ENCODE peak calls at places on chromosomes 16 and 17, in seven cellular contexts. C is HCT116, I is left lung, Y is A549, U is Peyer's patch, M is pancreas, B is thoracic aorta. D is an unnamed sample. For H3K4me1, the result is how much of the 10 kb centered on the place peaks cover.

GRCh38 chr17:66655861-66656260 is 179.1 kb upstream of the CACNG5 start:
- DNase-seq in C (no peak), I (no peak), Y (no peak), U (no peak), M (no peak), B (no peak), D (no peak)

GRCh38 chr17:48554412-48555090 is 9.6 kb upstream of the HOXB2 start:
- DNase-seq in C (no peak), I (no peak), Y (peak), U (no peak), M (no peak), B (no peak), D (peak)

GRCh38 chr16:68084504-68085258 is 489 bp upstream of the NFATC3 start:
- DNase-seq in C (no peak), I (peak), Y (peak), U (peak), M (peak), B (peak), D (peak)

GRCh38 chr17:41678907-41679739 is 9.6 kb upstream of the EIF1 start:
- DNase-seq in C (no peak), I (peak), Y (no peak), U (peak), M (no peak), B (no peak), D (no peak)

GRCh38 chr16:79656537-79657115 is 56.1 kb upstream of the MAF start:
- DNase-seq in C (no peak), I (no peak), Y (no peak), U (no peak), M (no peak), B (no peak), D (no peak)

GRCh38 chr16:86457621-86458456 is 52.5 kb upstream of the FOXF1 start:
- DNase-seq in C (no peak), I (no peak), Y (no peak), U (no peak), M (no peak), B (peak), D (no peak)

GRCh38 chr17:164536-165235 is 16.8 kb downstream of the DOC2B start:
- DNase-seq in C (no peak), I (no peak), Y (peak), U (no peak), M (no peak), B (no peak), D (peak)

GRCh38 chr17:73944366-73944765 is 259.1 kb upstream of the RPL38 start:
- DNase-seq in C (no peak), I (no peak), Y (no peak), U (no peak), M (no peak), B (no peak), D (no peak)

GRCh38 chr17:74738051-74738996 is 1.3 kb downstream of the RAB37 start:
- DNase-seq in C (no peak), I (no peak), Y (no peak), U (peak), M (no peak), B (no peak), D (no peak)

DNA sequence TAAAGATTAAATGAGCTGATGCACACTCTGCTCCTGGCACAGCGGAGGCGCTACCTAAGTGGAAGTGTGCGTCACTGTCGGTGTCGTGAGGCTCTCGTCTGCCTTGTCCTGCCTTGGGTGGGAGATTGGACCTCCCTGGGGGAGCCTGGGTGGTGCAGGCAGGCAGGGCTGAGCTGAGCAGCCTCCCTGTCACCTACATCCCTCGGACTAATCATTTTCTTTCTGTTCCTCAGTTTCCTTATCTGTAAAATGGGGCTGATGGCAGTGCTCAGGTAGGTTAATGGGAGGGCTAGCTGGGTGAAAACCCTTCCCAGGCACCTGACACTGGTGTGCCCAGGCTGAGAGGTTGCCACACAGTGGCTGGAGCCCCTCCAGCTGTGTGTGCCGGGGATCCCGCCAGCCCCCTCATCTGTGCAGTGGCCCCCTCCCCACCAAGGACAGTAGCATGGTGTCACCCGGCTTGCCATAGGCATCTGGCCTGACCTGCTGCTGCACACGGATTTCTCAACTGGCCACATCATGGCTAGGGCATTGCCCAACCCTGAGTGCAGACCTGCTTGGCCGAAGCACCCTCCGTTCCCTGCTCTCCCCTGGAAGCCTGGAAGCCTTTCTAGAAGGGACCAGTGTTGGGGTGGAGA is 4.3 kb downstream of the ADCY7 start:
- DNase-seq in C (no peak), I (peak), Y (no peak), U (peak), M (no peak), B (no peak), D (peak)
- H3K27ac ChIP-seq in C (no peak), I (no peak), Y (no peak), U (no peak), M (no peak), B (no peak), D (no peak)

GRCh38 chr17:64728041-64728695 is 66.1 kb upstream of the SMURF2 start:
- DNase-seq in C (no peak), I (no peak), Y (no peak), U (no peak), M (no peak), B (no peak), D (no peak)
- H3K4me1 ChIP-seq in C (half or more), I (under half), Y (under half), U (under half), M (under half), B (under half), D (under half)

DNA sequence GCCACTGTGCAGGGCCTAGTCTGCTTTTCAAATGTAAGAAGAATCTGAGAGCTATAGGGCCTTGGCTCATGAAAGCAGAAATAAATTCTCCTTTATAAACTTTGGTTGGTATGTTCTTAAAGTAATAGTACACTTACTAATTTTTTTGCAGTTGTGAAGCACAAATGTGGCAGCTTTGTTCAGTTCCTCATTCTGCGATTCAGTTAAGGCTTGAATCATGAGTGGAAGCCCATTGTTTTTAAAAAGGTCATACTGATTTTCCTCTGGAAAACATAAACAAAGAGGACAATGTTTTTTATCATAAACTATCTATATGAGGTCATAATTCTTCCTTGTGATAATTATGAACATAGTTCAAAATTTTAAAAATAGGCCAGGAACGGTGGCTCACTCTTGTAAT is 23.6 kb upstream of the DYNC1LI2 start:
- DNase-seq in C (no peak), I (no peak), Y (no peak), U (no peak), M (no peak), B (no peak), D (no peak)
- H3K27ac ChIP-seq in C (no peak), I (no peak), Y (no peak), U (no peak), M (no peak), B (no peak), D (no peak)

GRCh38 chr16:66225696-66226095 is 140.8 kb upstream of the CDH5 start:
- DNase-seq in C (no peak), I (no peak), Y (no peak), U (no peak), M (no peak), B (no peak), D (no peak)

GRCh38 chr16:66228791-66229190 is 137.7 kb upstream of the CDH5 start:
- DNase-seq in C (no peak), I (no peak), Y (no peak), U (no peak), M (no peak), B (no peak), D (no peak)

GRCh38 chr16:66227766-66228530 is 138.5 kb upstream of the CDH5 start:
- DNase-seq in C (no peak), I (no peak), Y (no peak), U (no peak), M (no peak), B (no peak), D (no peak)

GRCh38 chr16:66224636-66225035 is 141.9 kb upstream of the CDH5 start:
- DNase-seq in C (no peak), I (no peak), Y (no peak), U (no peak), M (no peak), B (no peak), D (no peak)

DNA sequence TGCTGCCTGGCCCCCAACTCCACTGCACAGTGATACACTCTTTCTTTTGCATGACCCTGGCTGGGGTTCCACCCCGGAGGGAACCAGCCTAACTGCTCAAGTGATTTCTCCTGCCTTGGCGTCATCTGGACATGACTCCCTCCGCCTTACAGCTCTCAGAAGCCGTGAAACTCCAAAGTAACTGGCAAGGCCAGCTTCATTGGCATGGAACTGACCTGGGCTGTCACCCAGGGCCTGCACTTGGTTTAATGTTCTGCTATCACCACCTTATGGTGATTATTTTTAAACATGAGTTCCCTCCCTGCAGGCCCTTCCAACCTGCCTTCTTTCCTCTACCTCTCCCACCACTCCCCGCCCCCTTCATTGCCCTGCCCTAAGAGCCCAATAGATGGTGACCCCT is 139.7 kb upstream of the CDH5 start:
- DNase-seq in C (no peak), I (no peak), Y (no peak), U (no peak), M (no peak), B (no peak), D (no peak)
- H3K4me1 ChIP-seq in C (under half), I (under half), Y (under half), U (under half), M (under half), B (under half), D (under half)

GRCh38 chr17:7016406-7016805 is 4.0 kb downstream of the RNASEK start:
- DNase-seq in C (no peak), I (no peak), Y (no peak), U (no peak), M (no peak), B (no peak), D (no peak)
- H3K27ac ChIP-seq in C (no peak), I (no peak), Y (no peak), U (no peak), M (no peak), B (peak), D (peak)

GRCh38 chr17:29630630-29631193 is 8.0 kb upstream of the CORO6 start:
- DNase-seq in C (no peak), I (no peak), Y (no peak), U (no peak), M (no peak), B (no peak), D (no peak)

GRCh38 chr17:29624586-29624985 is 1.9 kb upstream of the CORO6 start:
- DNase-seq in C (no peak), I (no peak), Y (no peak), U (no peak), M (no peak), B (no peak), D (no peak)

GRCh38 chr17:29625037-29625750 is 2.5 kb upstream of the CORO6 start:
- DNase-seq in C (peak), I (no peak), Y (no peak), U (no peak), M (no peak), B (no peak), D (no peak)

GRCh38 chr17:29627951-29628350 is 5.2 kb upstream of the CORO6 start:
- DNase-seq in C (no peak), I (no peak), Y (no peak), U (no peak), M (no peak), B (no peak), D (no peak)

GRCh38 chr17:29628619-29629018 is 5.9 kb upstream of the CORO6 start:
- DNase-seq in C (no peak), I (no peak), Y (no peak), U (no peak), M (no peak), B (no peak), D (no peak)
- H3K4me1 ChIP-seq in C (under half), I (under half), Y (under half), U (under half), M (under half), B (under half), D (under half)

GRCh38 chr16:9808210-9808609 is 374.0 kb downstream of the GRIN2A start:
- DNase-seq in C (no peak), I (no peak), Y (no peak), U (no peak), M (no peak), B (no peak), D (no peak)

GRCh38 chr16:9817586-9817985 is 364.6 kb downstream of the GRIN2A start:
- DNase-seq in C (no peak), I (no peak), Y (no peak), U (no peak), M (no peak), B (no peak), D (no peak)

GRCh38 chr16:9818702-9819101 is 363.5 kb downstream of the GRIN2A start:
- DNase-seq in C (no peak), I (no peak), Y (no peak), U (no peak), M (no peak), B (no peak), D (no peak)

GRCh38 chr16:9816644-9817043 is 365.6 kb downstream of the GRIN2A start:
- DNase-seq in C (no peak), I (no peak), Y (no peak), U (no peak), M (no peak), B (no peak), D (no peak)

GRCh38 chr16:9813665-9814064 is 368.6 kb downstream of the GRIN2A start:
- DNase-seq in C (no peak), I (no peak), Y (no peak), U (no peak), M (no peak), B (no peak), D (no peak)
- H3K27ac ChIP-seq in C (no peak), I (no peak), Y (no peak), U (no peak), M (no peak), B (no peak), D (no peak)

GRCh38 chr17:3008336-3009279 is 54.8 kb downstream of the OR1D5 start:
- DNase-seq in C (no peak), I (no peak), Y (no peak), U (peak), M (no peak), B (no peak), D (no peak)
- H3K4me1 ChIP-seq in C (under half), I (under half), Y (under half), U (under half), M (under half), B (under half), D (under half)

DNA sequence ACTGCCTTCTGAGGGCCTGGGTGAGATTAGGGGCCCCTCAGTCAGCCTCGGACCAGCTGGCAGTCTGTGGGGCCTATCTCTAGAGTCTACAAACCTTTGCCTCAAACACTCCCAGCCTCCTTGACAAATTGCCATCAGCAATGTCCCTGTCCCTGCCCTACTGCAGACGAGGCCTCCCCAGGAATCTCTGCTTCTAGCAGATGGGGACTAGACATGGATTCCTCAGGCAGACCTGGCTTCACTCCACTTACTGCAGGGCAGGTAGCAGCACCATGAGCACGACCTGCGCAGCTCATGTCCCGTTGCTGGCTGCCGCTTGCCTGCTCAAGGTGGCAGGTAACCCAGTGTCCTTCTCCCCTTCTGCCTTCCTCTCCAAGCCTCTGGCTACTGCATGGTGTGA is 49.1 kb downstream of the PLD6 start:
- DNase-seq in C (no peak), I (no peak), Y (no peak), U (no peak), M (no peak), B (no peak), D (no peak)
- H3K27ac ChIP-seq in C (no peak), I (no peak), Y (no peak), U (no peak), M (no peak), B (no peak), D (no peak)

D was measured in upper lobe of right lung.